ENCODE peak calls at places on chromosomes 1 and 21, in seven cellular contexts. One of them, this sample, is unnamed.

GRCh38 chr1:163290025-163290610 is 31.6 kb upstream of the NUF2 start:
- DNase-seq in progenitor cell of endocrine pancreas: no peak
- DNase-seq in brain microvascular endothelial cell: no peak
- DNase-seq in stomach: no peak
- DNase-seq in lower lobe of right lung: no peak
- DNase-seq in left ventricle myocardium inferior: no peak
- DNase-seq in fibroblast of lung: no peak
- DNase-seq in this sample: no peak

GRCh38 chr1:205598841-205599666 is 32.8 kb downstream of the ELK4 start:
- DNase-seq in progenitor cell of endocrine pancreas: no peak
- DNase-seq in fibroblast of lung: peak; percentile 98
- DNase-seq in brain microvascular endothelial cell: peak; percentile 85
- DNase-seq in stomach: peak; percentile 67
- DNase-seq in lower lobe of right lung: no peak
- DNase-seq in left ventricle myocardium inferior: peak; percentile 78
- DNase-seq in this sample: no peak

GRCh38 chr1:227899820-227900449 is 47.8 kb downstream of the WNT9A start:
- DNase-seq in left ventricle myocardium inferior: peak; percentile 11
- DNase-seq in stomach: no peak
- DNase-seq in lower lobe of right lung: peak; percentile 30
- DNase-seq in progenitor cell of endocrine pancreas: no peak
- DNase-seq in fibroblast of lung: no peak
- DNase-seq in brain microvascular endothelial cell: no peak
- DNase-seq in this sample: peak; percentile 75

GRCh38 chr21:16667395-16667794 is 845.4 kb upstream of the CXADR start:
- DNase-seq in progenitor cell of endocrine pancreas: no peak
- DNase-seq in stomach: no peak
- DNase-seq in brain microvascular endothelial cell: no peak
- DNase-seq in lower lobe of right lung: no peak
- DNase-seq in left ventricle myocardium inferior: no peak
- DNase-seq in fibroblast of lung: no peak
- DNase-seq in this sample: no peak

GRCh38 chr1:67137307-67137753 is 2.6 kb upstream of the C1orf141 start:
- DNase-seq in left ventricle myocardium inferior: no peak
- DNase-seq in fibroblast of lung: no peak
- DNase-seq in progenitor cell of endocrine pancreas: no peak
- DNase-seq in brain microvascular endothelial cell: no peak
- DNase-seq in lower lobe of right lung: no peak
- DNase-seq in stomach: no peak
- DNase-seq in this sample: no peak

GRCh38 chr1:222892137-222892763 is 77.4 kb downstream of the DISP1 start:
- DNase-seq in brain microvascular endothelial cell: peak; percentile 92
- DNase-seq in stomach: no peak
- DNase-seq in lower lobe of right lung: no peak
- DNase-seq in left ventricle myocardium inferior: no peak
- DNase-seq in fibroblast of lung: peak; percentile 78
- DNase-seq in progenitor cell of endocrine pancreas: no peak
- DNase-seq in this sample: no peak

GRCh38 chr1:227424159-227424680 is 105.9 kb upstream of the CDC42BPA start:
- DNase-seq in lower lobe of right lung: no peak
- DNase-seq in stomach: no peak
- DNase-seq in progenitor cell of endocrine pancreas: no peak
- DNase-seq in left ventricle myocardium inferior: no peak
- DNase-seq in fibroblast of lung: no peak
- DNase-seq in brain microvascular endothelial cell: no peak
- DNase-seq in this sample: no peak

GRCh38 chr1:24186993-24187790 is at the start of gene IFNLR1:
- DNase-seq in fibroblast of lung: no peak
- DNase-seq in lower lobe of right lung: peak; percentile 83
- DNase-seq in left ventricle myocardium inferior: peak; percentile 50
- DNase-seq in progenitor cell of endocrine pancreas: peak; percentile 65
- DNase-seq in brain microvascular endothelial cell: no peak
- DNase-seq in stomach: peak; percentile 79
- DNase-seq in this sample: no peak

GRCh38 chr1:45266151-45266801 is 59.9 kb upstream of the ZSWIM5 start:
- DNase-seq in stomach: peak; percentile 40
- DNase-seq in fibroblast of lung: peak; percentile 91
- DNase-seq in left ventricle myocardium inferior: peak; percentile 66
- DNase-seq in progenitor cell of endocrine pancreas: no peak
- DNase-seq in brain microvascular endothelial cell: peak; percentile 97
- DNase-seq in lower lobe of right lung: no peak
- DNase-seq in this sample: no peak

GRCh38 chr1:52127181-52128175 is 14.4 kb upstream of the ZFYVE9 start:
- DNase-seq in fibroblast of lung: peak; percentile 55
- DNase-seq in stomach: no peak
- DNase-seq in progenitor cell of endocrine pancreas: no peak
- DNase-seq in left ventricle myocardium inferior: no peak
- DNase-seq in brain microvascular endothelial cell: peak; percentile 61
- DNase-seq in lower lobe of right lung: no peak
- DNase-seq in this sample: no peak

GRCh38 chr1:226542623-226543103 is 5.9 kb upstream of the STUM start:
- DNase-seq in fibroblast of lung: no peak
- DNase-seq in left ventricle myocardium inferior: peak; percentile 40
- DNase-seq in lower lobe of right lung: peak; percentile 67
- DNase-seq in stomach: peak; percentile 65
- DNase-seq in progenitor cell of endocrine pancreas: no peak
- DNase-seq in brain microvascular endothelial cell: no peak
- DNase-seq in this sample: no peak

GRCh38 chr1:160806109-160806665 is 10.2 kb downstream of the LY9 start:
- DNase-seq in brain microvascular endothelial cell: no peak
- DNase-seq in left ventricle myocardium inferior: no peak
- DNase-seq in progenitor cell of endocrine pancreas: no peak
- DNase-seq in stomach: no peak
- DNase-seq in fibroblast of lung: no peak
- DNase-seq in lower lobe of right lung: no peak
- DNase-seq in this sample: no peak
- TF ChIP-seq CTCF in brain microvascular endothelial cell: no peak
- TF ChIP-seq CTCF in left ventricle myocardium inferior: no peak
- TF ChIP-seq CTCF in progenitor cell of endocrine pancreas: no peak
- TF ChIP-seq CTCF in stomach: no peak
- TF ChIP-seq CTCF in fibroblast of lung: no peak
- TF ChIP-seq CTCF in lower lobe of right lung: no peak
- TF ChIP-seq CTCF in this sample: no peak

DNA sequence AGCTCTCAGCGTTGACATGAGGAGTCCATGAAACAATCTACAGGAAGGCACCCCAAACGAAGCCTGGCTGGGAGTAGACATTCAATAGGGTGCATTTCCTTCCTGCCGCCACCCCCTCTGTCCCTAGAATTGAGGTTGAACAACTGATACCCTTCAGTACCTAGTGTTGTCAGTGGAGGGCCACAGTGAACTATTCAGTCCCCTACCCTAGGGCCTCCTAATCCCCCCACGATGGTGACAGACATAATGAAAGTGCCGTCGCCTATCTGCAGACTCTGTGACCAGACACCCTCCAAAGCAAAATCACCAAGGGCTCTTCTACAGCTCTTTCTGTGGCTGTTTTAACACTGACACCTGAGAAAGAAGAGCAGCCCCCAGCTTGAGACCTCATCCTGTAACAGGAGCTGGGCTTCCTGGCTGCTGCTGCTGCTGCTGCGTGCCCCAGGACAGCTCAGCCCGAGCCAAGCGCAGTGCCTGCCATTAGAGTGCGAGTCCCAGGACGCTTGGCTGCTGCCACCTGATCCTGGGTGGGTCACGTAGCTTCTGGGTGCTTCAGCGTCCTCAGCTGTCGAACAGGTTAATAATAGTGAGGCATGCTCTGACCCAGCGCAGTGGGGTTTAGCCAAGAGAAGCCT is 183.0 kb downstream of the ZBTB18 start:
- DNase-seq in lower lobe of right lung: no peak
- DNase-seq in progenitor cell of endocrine pancreas: no peak
- DNase-seq in stomach: no peak
- DNase-seq in brain microvascular endothelial cell: no peak
- DNase-seq in fibroblast of lung: no peak
- DNase-seq in left ventricle myocardium inferior: no peak
- DNase-seq in this sample: no peak
- TF ChIP-seq CTCF in lower lobe of right lung: no peak
- TF ChIP-seq CTCF in progenitor cell of endocrine pancreas: no peak
- TF ChIP-seq CTCF in stomach: no peak
- TF ChIP-seq CTCF in brain microvascular endothelial cell: no peak
- TF ChIP-seq CTCF in fibroblast of lung: no peak
- TF ChIP-seq CTCF in left ventricle myocardium inferior: no peak
- TF ChIP-seq CTCF in this sample: no peak

GRCh38 chr21:38790961-38791360 is 14.8 kb upstream of the ETS2 start:
- DNase-seq in left ventricle myocardium inferior: no peak
- DNase-seq in progenitor cell of endocrine pancreas: no peak
- DNase-seq in brain microvascular endothelial cell: no peak
- DNase-seq in fibroblast of lung: no peak
- DNase-seq in stomach: no peak
- DNase-seq in lower lobe of right lung: no peak
- DNase-seq in this sample: no peak
- TF ChIP-seq CTCF in left ventricle myocardium inferior: no peak
- TF ChIP-seq CTCF in progenitor cell of endocrine pancreas: no peak
- TF ChIP-seq CTCF in brain microvascular endothelial cell: no peak
- TF ChIP-seq CTCF in fibroblast of lung: no peak
- TF ChIP-seq CTCF in stomach: no peak
- TF ChIP-seq CTCF in lower lobe of right lung: no peak
- TF ChIP-seq CTCF in this sample: no peak

GRCh38 chr1:113437554-113438341 is 47.4 kb downstream of the MAGI3 start:
- DNase-seq in progenitor cell of endocrine pancreas: no peak
- DNase-seq in fibroblast of lung: no peak
- DNase-seq in brain microvascular endothelial cell: no peak
- DNase-seq in stomach: no peak
- DNase-seq in left ventricle myocardium inferior: no peak
- DNase-seq in lower lobe of right lung: no peak
- DNase-seq in this sample: no peak

GRCh38 chr1:113439272-113439660 is 49.0 kb downstream of the MAGI3 start:
- DNase-seq in stomach: no peak
- DNase-seq in brain microvascular endothelial cell: no peak
- DNase-seq in lower lobe of right lung: no peak
- DNase-seq in left ventricle myocardium inferior: no peak
- DNase-seq in fibroblast of lung: no peak
- DNase-seq in progenitor cell of endocrine pancreas: no peak
- DNase-seq in this sample: no peak

GRCh38 chr1:113442130-113442529 is 51.8 kb downstream of the MAGI3 start:
- DNase-seq in progenitor cell of endocrine pancreas: no peak
- DNase-seq in brain microvascular endothelial cell: no peak
- DNase-seq in left ventricle myocardium inferior: no peak
- DNase-seq in lower lobe of right lung: no peak
- DNase-seq in fibroblast of lung: no peak
- DNase-seq in stomach: no peak
- DNase-seq in this sample: no peak

GRCh38 chr1:113434874-113435175 is 44.5 kb downstream of the MAGI3 start:
- DNase-seq in fibroblast of lung: no peak
- DNase-seq in left ventricle myocardium inferior: no peak
- DNase-seq in brain microvascular endothelial cell: no peak
- DNase-seq in lower lobe of right lung: no peak
- DNase-seq in progenitor cell of endocrine pancreas: no peak
- DNase-seq in stomach: no peak
- DNase-seq in this sample: no peak

GRCh38 chr1:113438505-113439271 is 48.4 kb downstream of the MAGI3 start:
- DNase-seq in progenitor cell of endocrine pancreas: no peak
- DNase-seq in brain microvascular endothelial cell: no peak
- DNase-seq in fibroblast of lung: no peak
- DNase-seq in stomach: no peak
- DNase-seq in left ventricle myocardium inferior: no peak
- DNase-seq in lower lobe of right lung: no peak
- DNase-seq in this sample: no peak
- TF ChIP-seq CTCF in progenitor cell of endocrine pancreas: no peak
- TF ChIP-seq CTCF in brain microvascular endothelial cell: no peak
- TF ChIP-seq CTCF in fibroblast of lung: no peak
- TF ChIP-seq CTCF in stomach: no peak
- TF ChIP-seq CTCF in left ventricle myocardium inferior: no peak
- TF ChIP-seq CTCF in lower lobe of right lung: no peak
- TF ChIP-seq CTCF in this sample: no peak

DNA sequence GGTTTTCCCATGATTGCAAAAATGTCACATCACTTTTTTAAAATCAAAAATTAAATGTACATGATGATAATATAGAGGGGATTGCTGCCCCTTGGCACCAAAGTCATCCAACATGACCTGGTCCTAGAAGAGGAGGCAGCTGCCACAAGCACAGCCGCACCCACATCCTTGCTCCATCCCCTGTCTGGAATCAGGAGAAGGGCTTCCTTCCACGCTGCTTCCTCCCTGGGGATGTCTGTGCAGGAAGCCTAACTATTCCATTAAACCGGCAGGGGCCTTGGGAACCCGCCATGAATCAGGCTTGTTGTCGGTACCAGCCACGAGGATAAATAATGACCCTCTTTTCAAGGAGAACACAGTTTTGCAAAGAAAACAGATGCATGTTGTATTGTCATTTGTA is 68.7 kb upstream of the AJAP1 start:
- DNase-seq in lower lobe of right lung: no peak
- DNase-seq in progenitor cell of endocrine pancreas: no peak
- DNase-seq in stomach: no peak
- DNase-seq in brain microvascular endothelial cell: no peak
- DNase-seq in left ventricle myocardium inferior: no peak
- DNase-seq in fibroblast of lung: no peak
- DNase-seq in this sample: no peak
- TF ChIP-seq CTCF in lower lobe of right lung: no peak
- TF ChIP-seq CTCF in progenitor cell of endocrine pancreas: no peak
- TF ChIP-seq CTCF in stomach: no peak
- TF ChIP-seq CTCF in brain microvascular endothelial cell: no peak
- TF ChIP-seq CTCF in left ventricle myocardium inferior: no peak
- TF ChIP-seq CTCF in fibroblast of lung: no peak
- TF ChIP-seq CTCF in this sample: no peak

GRCh38 chr1:25568090-25568833 is 24.9 kb downstream of the LDLRAP1 start:
- DNase-seq in lower lobe of right lung: no peak
- DNase-seq in progenitor cell of endocrine pancreas: no peak
- DNase-seq in fibroblast of lung: peak; percentile 60
- DNase-seq in stomach: peak; percentile 43
- DNase-seq in brain microvascular endothelial cell: peak; percentile 25
- DNase-seq in left ventricle myocardium inferior: no peak
- DNase-seq in this sample: no peak
- TF ChIP-seq CTCF in lower lobe of right lung: no peak
- TF ChIP-seq CTCF in progenitor cell of endocrine pancreas: no peak
- TF ChIP-seq CTCF in fibroblast of lung: no peak
- TF ChIP-seq CTCF in stomach: no peak
- TF ChIP-seq CTCF in brain microvascular endothelial cell: peak; percentile 19
- TF ChIP-seq CTCF in left ventricle myocardium inferior: no peak
- TF ChIP-seq CTCF in this sample: peak; percentile 48

DNA sequence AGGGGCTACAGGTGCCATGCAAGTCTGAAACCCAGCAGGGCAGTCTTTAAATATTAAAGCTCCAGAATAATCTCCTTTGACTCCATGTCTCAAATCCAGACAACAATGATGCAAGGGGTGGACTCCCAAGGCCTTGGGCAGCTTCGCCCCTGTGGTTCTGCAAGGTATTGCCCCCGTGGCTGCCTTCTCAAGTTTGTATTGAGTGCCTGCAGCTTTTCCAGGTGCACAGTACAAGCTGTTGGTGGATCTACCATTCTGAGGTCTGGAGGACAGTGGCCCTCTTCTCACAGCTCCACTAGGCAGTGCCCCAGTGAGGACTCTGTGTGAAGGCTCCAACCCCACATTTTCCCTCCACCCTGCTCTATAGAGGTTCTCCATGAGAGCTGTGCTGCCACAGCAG is 3.7 kb upstream of the MROH9 start:
- DNase-seq in progenitor cell of endocrine pancreas: no peak
- DNase-seq in stomach: no peak
- DNase-seq in left ventricle myocardium inferior: no peak
- DNase-seq in fibroblast of lung: no peak
- DNase-seq in lower lobe of right lung: no peak
- DNase-seq in brain microvascular endothelial cell: no peak
- DNase-seq in this sample: no peak
- TF ChIP-seq CTCF in progenitor cell of endocrine pancreas: peak; percentile 18
- TF ChIP-seq CTCF in stomach: no peak
- TF ChIP-seq CTCF in left ventricle myocardium inferior: no peak
- TF ChIP-seq CTCF in fibroblast of lung: no peak
- TF ChIP-seq CTCF in lower lobe of right lung: no peak
- TF ChIP-seq CTCF in brain microvascular endothelial cell: peak; percentile 7
- TF ChIP-seq CTCF in this sample: no peak

This sample was measured in chondrocyte.